ENCODE peak calls at places on chromosomes 4 and X, in five cellular contexts. U is Peyer's patch, H is PC-9, A is breast epithelium, C is GM12865. R is an unnamed sample.

GRCh38 chr4:114156371-114156770 is 176.9 kb upstream of the ARSJ start:
- DNase-seq in U (no peak), H (no peak), A (no peak), C (no peak), R (no peak)

GRCh38 chr4:3399277-3400194 is 42.2 kb upstream of the HGFAC start:
- DNase-seq in U (no peak), H (no peak), A (no peak), C (no peak), R (no peak)

GRCh38 chr4:128831526-128832252 is 22.2 kb downstream of the JADE1 start:
- DNase-seq in U (no peak), H (no peak), A (no peak), C (no peak), R (no peak)

GRCh38 chr4:116357758-116358157 is 727.6 kb downstream of the TRAM1L1 start:
- DNase-seq in U (no peak), H (peak), A (no peak), C (peak), R (no peak)

GRCh38 chrX:53316121-53316859 is 34.9 kb upstream of the IQSEC2 start:
- DNase-seq in U (no peak), H (no peak), A (no peak), C (no peak), R (no peak)

GRCh38 chrX:3663576-3664290 is 49.7 kb downstream of the PRKX start:
- DNase-seq in U (peak), H (no peak), A (no peak), C (no peak), R (no peak)

GRCh38 chrX:30888526-30889146 is 418 bp downstream of the TAB3 start:
- DNase-seq in U (peak), H (no peak), A (no peak), C (no peak), R (no peak)

GRCh38 chr4:10032625-10033024 is 11.3 kb upstream of the SLC2A9 start:
- DNase-seq in U (no peak), H (peak), A (no peak), C (peak), R (no peak)

GRCh38 chr4:73711989-73712388 is 28.4 kb upstream of the CXCL8 start:
- DNase-seq in U (no peak), H (no peak), A (no peak), C (no peak), R (no peak)

GRCh38 chr4:143616771-143617170 is 83.7 kb downstream of the FREM3 start:
- DNase-seq in U (no peak), H (peak), A (no peak), C (peak), R (no peak)

GRCh38 chr4:82437285-82438005 is 7.1 kb downstream of the ENOPH1 start:
- DNase-seq in U (no peak), H (no peak), A (no peak), C (no peak), R (no peak)

GRCh38 chrX:2401590-2402360 is 99.0 kb downstream of the DHRSX start:
- DNase-seq in U (no peak), H (no peak), A (no peak), C (no peak), R (no peak)

GRCh38 chr4:105551968-105552746 is at the start of gene ARHGEF38:
- DNase-seq in U (peak), H (peak), A (peak), C (no peak), R (no peak)

GRCh38 chr4:77220841-77221613 is 64.0 kb downstream of the CCNG2 start:
- DNase-seq in U (no peak), H (no peak), A (no peak), C (no peak), R (no peak)

GRCh38 chr4:16783119-16783518 is 115.3 kb downstream of the LDB2 start:
- DNase-seq in U (no peak), H (no peak), A (no peak), C (no peak), R (no peak)

GRCh38 chrX:63050225-63050624 is 300.9 kb downstream of the SPIN4 start:
- DNase-seq in U (no peak), H (no peak), A (no peak), C (peak), R (no peak)
- TF ChIP-seq CTCF in U (no peak), H (peak), A (no peak), C (peak), R (no peak)

GRCh38 chr4:166600264-166600663 is 634.0 kb downstream of the SPOCK3 start:
- DNase-seq in U (no peak), H (no peak), A (no peak), C (no peak), R (no peak)

DNA sequence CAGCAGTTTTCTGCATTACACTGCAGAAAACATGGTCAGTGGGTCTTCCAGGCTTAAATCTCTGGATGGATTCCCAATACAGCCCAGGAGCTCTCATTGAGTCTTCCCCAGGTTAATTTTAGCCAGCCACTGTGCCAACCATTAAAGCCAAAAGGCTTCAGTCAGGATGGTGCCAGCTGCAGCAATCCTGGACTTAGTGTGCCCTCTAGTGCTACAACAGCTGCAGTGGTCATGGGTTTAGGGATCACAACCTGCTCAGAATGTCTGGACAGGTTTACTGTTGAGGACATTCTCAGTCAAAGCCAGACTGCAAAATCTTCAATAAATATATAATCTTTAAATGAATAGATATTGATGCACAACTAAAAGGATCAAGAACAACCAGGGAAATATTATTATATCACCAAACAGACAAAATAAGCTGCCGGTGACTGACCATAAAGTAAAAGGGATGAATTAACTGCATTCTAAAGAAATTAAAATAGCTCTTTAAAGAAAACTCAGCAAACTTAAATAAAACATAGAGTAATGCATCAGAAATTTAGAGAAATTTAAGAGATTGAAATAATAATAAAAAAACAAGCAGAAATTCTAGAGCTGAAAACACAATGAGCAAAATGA is 639.9 kb downstream of the SPOCK3 start:
- DNase-seq in U (peak), H (no peak), A (no peak), C (peak), R (no peak)
- TF ChIP-seq CTCF in U (peak), H (peak), A (no peak), C (peak), R (no peak)

GRCh38 chr4:150010525-150011126 is 67.6 kb upstream of the DCLK2 start:
- DNase-seq in U (peak), H (no peak), A (no peak), C (peak), R (no peak)
- TF ChIP-seq CTCF in U (peak), H (peak), A (peak), C (peak), R (no peak)

DNA sequence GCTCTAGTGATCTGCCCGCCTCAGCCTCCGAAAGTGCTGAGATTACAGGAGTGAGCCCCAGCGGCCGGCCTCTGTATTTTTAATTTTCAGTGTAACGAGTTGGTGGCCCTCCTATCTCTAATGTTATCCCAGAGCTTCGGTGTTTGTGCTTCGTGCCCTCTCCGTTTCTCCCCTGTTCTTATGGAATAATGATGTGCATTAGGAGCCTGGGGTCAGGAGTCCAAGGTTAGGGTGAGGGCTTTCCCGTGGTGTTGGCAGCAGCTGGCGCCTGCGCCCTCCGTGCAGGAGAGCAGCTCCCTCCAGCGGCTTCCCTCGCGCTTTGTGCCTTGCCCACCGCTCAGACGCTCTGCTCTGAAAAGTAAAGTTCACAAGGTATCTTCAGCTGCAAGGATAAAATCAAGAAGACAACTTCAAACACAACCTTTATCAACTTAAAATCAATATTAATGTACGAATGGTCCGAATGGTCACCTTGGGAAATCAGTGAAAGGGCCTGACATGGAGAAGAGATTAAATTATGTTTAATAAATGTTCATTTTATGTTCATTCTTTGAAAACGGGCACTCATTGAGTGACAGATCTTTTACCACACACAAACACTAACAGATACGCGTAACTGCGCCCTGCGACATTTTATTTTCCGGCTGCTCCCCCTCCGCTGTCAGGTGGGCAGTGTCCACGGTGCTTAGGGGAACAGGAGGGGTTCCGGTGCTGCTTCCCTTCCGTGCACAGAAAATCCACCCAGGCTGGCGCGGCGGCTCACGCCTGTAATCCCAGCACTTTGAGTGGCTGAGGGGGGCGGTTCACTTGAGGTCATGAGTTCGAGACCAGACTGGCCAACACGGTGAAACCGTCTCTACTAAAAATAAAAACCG is 62.4 kb downstream of the TRAPPC11 start:
- DNase-seq in U (peak), H (no peak), A (no peak), C (peak), R (no peak)
- TF ChIP-seq CTCF in U (peak), H (no peak), A (no peak), C (peak), R (no peak)

GRCh38 chr4:101346562-101347266 is 612 bp downstream of the PPP3CA start:
- DNase-seq in U (peak), H (no peak), A (peak), C (peak), R (peak)

GRCh38 chr4:101346312-101346561 is 1.1 kb downstream of the PPP3CA start:
- DNase-seq in U (peak), H (no peak), A (no peak), C (no peak), R (no peak)

GRCh38 chr4:101347267-101347556 is at the start of gene PPP3CA:
- DNase-seq in U (no peak), H (no peak), A (no peak), C (no peak), R (no peak)

GRCh38 chr4:101345271-101345595 is 2.1 kb downstream of the PPP3CA start:
- DNase-seq in U (peak), H (no peak), A (no peak), C (peak), R (no peak)

GRCh38 chr4:101345596-101346311 is 1.6 kb downstream of the PPP3CA start:
- DNase-seq in U (peak), H (no peak), A (peak), C (peak), R (peak)
- TF ChIP-seq CTCF in U (no peak), H (no peak), A (no peak), C (no peak), R (no peak)

DNA sequence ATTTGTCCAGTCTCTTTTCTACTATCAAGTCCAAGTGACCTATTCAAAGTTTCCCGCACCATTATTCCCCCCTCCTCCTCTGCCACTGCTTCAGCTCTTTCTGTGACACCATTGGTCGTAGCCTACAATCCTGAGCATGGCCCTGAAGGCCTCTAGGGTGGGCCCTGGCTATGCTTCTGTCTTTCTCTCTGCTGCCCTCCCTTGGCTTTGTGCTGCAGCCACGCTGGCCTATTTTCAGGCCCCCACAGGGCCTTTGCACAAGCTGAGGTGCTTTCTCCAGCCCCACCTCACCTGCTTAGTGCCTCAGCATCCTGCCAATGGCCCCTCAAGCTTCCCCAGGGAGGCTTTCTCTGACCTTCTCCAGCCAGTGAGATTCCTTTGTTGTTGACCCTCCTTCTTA is 156.5 kb downstream of the NHS start:
- DNase-seq in U (no peak), H (no peak), A (no peak), C (no peak), R (no peak)
- TF ChIP-seq CTCF in U (no peak), H (no peak), A (no peak), C (no peak), R (no peak)

R was measured in omental fat pad.